ENCODE peak calls at places on chromosome 11, in eight cellular contexts. One of them, this sample, is unnamed.

GRCh38 chr11:23233075-23233474 is 372.8 kb upstream of the CCDC179 start:
- DNase-seq in K562: no peak
- DNase-seq in stomach: no peak
- DNase-seq in HCT116: no peak
- DNase-seq in breast epithelium: no peak
- DNase-seq in GM12891: no peak
- DNase-seq in spleen: no peak
- DNase-seq in endothelial cell of umbilical vein: peak; percentile 84
- DNase-seq in this sample: no peak

GRCh38 chr11:122743949-122744876 is 88.7 kb downstream of the UBASH3B start:
- DNase-seq in endothelial cell of umbilical vein: peak; percentile 82
- DNase-seq in spleen: peak; percentile 88
- DNase-seq in HCT116: no peak
- DNase-seq in stomach: peak; percentile 31
- DNase-seq in breast epithelium: no peak
- DNase-seq in K562: no peak
- DNase-seq in GM12891: peak; percentile 37
- DNase-seq in this sample: peak; percentile 32

GRCh38 chr11:70064726-70065317 is 13.3 kb upstream of the ANO1 start:
- DNase-seq in K562: no peak
- DNase-seq in GM12891: no peak
- DNase-seq in endothelial cell of umbilical vein: no peak
- DNase-seq in stomach: no peak
- DNase-seq in spleen: no peak
- DNase-seq in breast epithelium: no peak
- DNase-seq in HCT116: no peak
- DNase-seq in this sample: no peak

GRCh38 chr11:27229511-27230174 is 133.4 kb downstream of the CCDC34 start:
- DNase-seq in HCT116: no peak
- DNase-seq in GM12891: no peak
- DNase-seq in endothelial cell of umbilical vein: no peak
- DNase-seq in breast epithelium: no peak
- DNase-seq in K562: no peak
- DNase-seq in stomach: no peak
- DNase-seq in spleen: no peak
- DNase-seq in this sample: no peak

GRCh38 chr11:122682464-122682863 is 26.9 kb downstream of the UBASH3B start:
- DNase-seq in stomach: no peak
- DNase-seq in GM12891: no peak
- DNase-seq in breast epithelium: no peak
- DNase-seq in spleen: no peak
- DNase-seq in HCT116: no peak
- DNase-seq in K562: no peak
- DNase-seq in endothelial cell of umbilical vein: no peak
- DNase-seq in this sample: no peak

GRCh38 chr11:95821640-95822039 is 31.3 kb downstream of the CEP57 start:
- DNase-seq in breast epithelium: no peak
- DNase-seq in K562: no peak
- DNase-seq in stomach: no peak
- DNase-seq in GM12891: no peak
- DNase-seq in HCT116: no peak
- DNase-seq in endothelial cell of umbilical vein: no peak
- DNase-seq in spleen: no peak
- DNase-seq in this sample: no peak

GRCh38 chr11:65308281-65308891 is 6.3 kb upstream of the CDC42EP2 start:
- DNase-seq in K562: no peak
- DNase-seq in stomach: peak; percentile 40
- DNase-seq in breast epithelium: no peak
- DNase-seq in GM12891: no peak
- DNase-seq in spleen: peak; percentile 86
- DNase-seq in endothelial cell of umbilical vein: peak; percentile 58
- DNase-seq in HCT116: no peak
- DNase-seq in this sample: no peak

GRCh38 chr11:97454988-97455387 is 1065.2 kb downstream of the JRKL start:
- DNase-seq in endothelial cell of umbilical vein: peak; percentile 16
- DNase-seq in GM12891: no peak
- DNase-seq in stomach: no peak
- DNase-seq in breast epithelium: no peak
- DNase-seq in spleen: no peak
- DNase-seq in K562: no peak
- DNase-seq in HCT116: no peak
- DNase-seq in this sample: no peak

GRCh38 chr11:47391711-47392432 is 13.5 kb upstream of the SPI1 start:
- DNase-seq in spleen: peak; percentile 84
- DNase-seq in breast epithelium: no peak
- DNase-seq in stomach: no peak
- DNase-seq in GM12891: no peak
- DNase-seq in K562: no peak
- DNase-seq in endothelial cell of umbilical vein: no peak
- DNase-seq in HCT116: no peak
- DNase-seq in this sample: no peak

GRCh38 chr11:16613401-16614381 is 124.8 kb upstream of the C11orf58 start:
- DNase-seq in GM12891: peak; percentile 77
- DNase-seq in endothelial cell of umbilical vein: peak; percentile 71
- DNase-seq in stomach: peak; percentile 87
- DNase-seq in breast epithelium: peak; percentile 86
- DNase-seq in K562: peak; percentile 78
- DNase-seq in spleen: peak; percentile 90
- DNase-seq in HCT116: peak; percentile 61
- DNase-seq in this sample: peak; percentile 75

GRCh38 chr11:75549370-75549958 is 12.6 kb upstream of the SERPINH1 start:
- DNase-seq in HCT116: no peak
- DNase-seq in stomach: no peak
- DNase-seq in endothelial cell of umbilical vein: no peak
- DNase-seq in spleen: no peak
- DNase-seq in breast epithelium: no peak
- DNase-seq in GM12891: no peak
- DNase-seq in K562: no peak
- DNase-seq in this sample: no peak

GRCh38 chr11:75543808-75544207 is 18.1 kb upstream of the GDPD5 start:
- DNase-seq in spleen: no peak
- DNase-seq in endothelial cell of umbilical vein: no peak
- DNase-seq in breast epithelium: no peak
- DNase-seq in GM12891: no peak
- DNase-seq in stomach: no peak
- DNase-seq in K562: peak; percentile 68
- DNase-seq in HCT116: no peak
- DNase-seq in this sample: no peak

GRCh38 chr11:75547177-75547576 is 14.9 kb upstream of the SERPINH1 start:
- DNase-seq in endothelial cell of umbilical vein: no peak
- DNase-seq in breast epithelium: no peak
- DNase-seq in K562: peak; percentile 20
- DNase-seq in spleen: no peak
- DNase-seq in GM12891: no peak
- DNase-seq in HCT116: no peak
- DNase-seq in stomach: no peak
- DNase-seq in this sample: no peak

GRCh38 chr11:75548571-75549272 is 13.3 kb upstream of the SERPINH1 start:
- DNase-seq in endothelial cell of umbilical vein: no peak
- DNase-seq in stomach: no peak
- DNase-seq in K562: no peak
- DNase-seq in breast epithelium: no peak
- DNase-seq in GM12891: no peak
- DNase-seq in spleen: no peak
- DNase-seq in HCT116: no peak
- DNase-seq in this sample: no peak

GRCh38 chr11:75547617-75548054 is 14.4 kb upstream of the SERPINH1 start:
- DNase-seq in HCT116: no peak
- DNase-seq in GM12891: no peak
- DNase-seq in stomach: peak; percentile 74
- DNase-seq in K562: peak; percentile 85
- DNase-seq in endothelial cell of umbilical vein: peak; percentile 77
- DNase-seq in breast epithelium: no peak
- DNase-seq in spleen: no peak
- DNase-seq in this sample: peak; percentile 66
- TF ChIP-seq POLR2AphosphoS5 in HCT116: no peak
- TF ChIP-seq POLR2AphosphoS5 in GM12891: no peak
- TF ChIP-seq POLR2AphosphoS5 in stomach: no peak
- TF ChIP-seq POLR2AphosphoS5 in K562: no peak
- TF ChIP-seq POLR2AphosphoS5 in endothelial cell of umbilical vein: no peak
- TF ChIP-seq POLR2AphosphoS5 in breast epithelium: no peak
- TF ChIP-seq POLR2AphosphoS5 in spleen: peak; percentile 21
- TF ChIP-seq POLR2AphosphoS5 in this sample: no peak

GRCh38 chr11:36091256-36091811 is 147.5 kb downstream of the LDLRAD3 start:
- DNase-seq in breast epithelium: no peak
- DNase-seq in K562: peak; percentile 28
- DNase-seq in stomach: no peak
- DNase-seq in GM12891: no peak
- DNase-seq in endothelial cell of umbilical vein: peak; percentile 35
- DNase-seq in spleen: no peak
- DNase-seq in HCT116: no peak
- DNase-seq in this sample: no peak
- TF ChIP-seq POLR2AphosphoS5 in breast epithelium: no peak
- TF ChIP-seq POLR2AphosphoS5 in K562: no peak
- TF ChIP-seq POLR2AphosphoS5 in stomach: no peak
- TF ChIP-seq POLR2AphosphoS5 in GM12891: no peak
- TF ChIP-seq POLR2AphosphoS5 in endothelial cell of umbilical vein: no peak
- TF ChIP-seq POLR2AphosphoS5 in spleen: no peak
- TF ChIP-seq POLR2AphosphoS5 in HCT116: no peak
- TF ChIP-seq POLR2AphosphoS5 in this sample: no peak

GRCh38 chr11:31786996-31787685 is 24.0 kb downstream of the PAX6 start:
- DNase-seq in GM12891: no peak
- DNase-seq in K562: no peak
- DNase-seq in breast epithelium: no peak
- DNase-seq in spleen: no peak
- DNase-seq in endothelial cell of umbilical vein: no peak
- DNase-seq in HCT116: no peak
- DNase-seq in stomach: no peak
- DNase-seq in this sample: no peak
- TF ChIP-seq POLR2AphosphoS5 in GM12891: no peak
- TF ChIP-seq POLR2AphosphoS5 in K562: no peak
- TF ChIP-seq POLR2AphosphoS5 in breast epithelium: no peak
- TF ChIP-seq POLR2AphosphoS5 in spleen: no peak
- TF ChIP-seq POLR2AphosphoS5 in endothelial cell of umbilical vein: no peak
- TF ChIP-seq POLR2AphosphoS5 in HCT116: no peak
- TF ChIP-seq POLR2AphosphoS5 in stomach: no peak
- TF ChIP-seq POLR2AphosphoS5 in this sample: no peak

GRCh38 chr11:59171508-59172322 is at the start of gene DTX4:
- DNase-seq in stomach: peak; percentile 96
- DNase-seq in HCT116: peak; percentile 84
- DNase-seq in breast epithelium: peak; percentile 88
- DNase-seq in endothelial cell of umbilical vein: peak; percentile 87
- DNase-seq in K562: peak; percentile 91
- DNase-seq in spleen: peak; percentile 98
- DNase-seq in GM12891: peak; percentile 79
- DNase-seq in this sample: peak; percentile 78
- TF ChIP-seq POLR2AphosphoS5 in stomach: peak; percentile 75
- TF ChIP-seq POLR2AphosphoS5 in HCT116: peak; percentile 54
- TF ChIP-seq POLR2AphosphoS5 in breast epithelium: peak; percentile 56
- TF ChIP-seq POLR2AphosphoS5 in endothelial cell of umbilical vein: no peak
- TF ChIP-seq POLR2AphosphoS5 in K562: no peak
- TF ChIP-seq POLR2AphosphoS5 in spleen: peak; percentile 57
- TF ChIP-seq POLR2AphosphoS5 in GM12891: peak; percentile 47
- TF ChIP-seq POLR2AphosphoS5 in this sample: no peak

DNA sequence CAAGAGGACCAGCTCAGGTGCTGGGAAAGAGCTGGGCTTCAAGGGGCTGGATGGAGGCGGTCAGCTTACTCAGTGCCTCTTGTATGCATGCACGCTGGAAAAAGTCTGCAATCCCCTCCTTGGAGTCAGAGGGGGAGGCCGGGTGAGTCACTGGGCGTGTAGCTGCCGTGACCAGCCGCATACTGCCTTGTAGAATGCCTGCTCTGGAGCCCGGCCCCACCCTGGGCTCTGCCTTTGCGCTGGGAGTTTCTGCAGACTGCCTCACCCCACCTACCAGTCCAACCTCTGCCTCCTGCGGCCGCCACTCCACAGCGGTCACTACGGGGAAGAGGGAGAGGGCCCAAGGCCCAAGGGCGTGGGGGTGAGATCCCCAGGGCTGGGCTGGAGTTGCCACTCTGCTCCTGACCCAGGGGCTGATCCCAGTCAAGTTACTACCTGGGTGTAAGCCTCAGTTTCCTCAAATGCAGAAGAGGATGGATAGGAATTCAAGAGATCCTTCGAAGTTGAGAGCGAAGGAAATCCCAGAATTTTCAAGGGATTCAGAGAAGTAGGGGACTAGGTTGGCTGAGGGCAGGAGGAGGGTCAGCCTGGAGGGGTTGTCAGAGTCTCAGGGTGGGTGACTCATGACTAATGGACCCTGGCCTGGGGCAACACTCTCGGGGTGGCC is 4.1 kb downstream of the MRGPRF start:
- DNase-seq in GM12891: no peak
- DNase-seq in HCT116: peak; percentile 83
- DNase-seq in breast epithelium: no peak
- DNase-seq in K562: peak; percentile 75
- DNase-seq in spleen: peak; percentile 66
- DNase-seq in stomach: peak; percentile 79
- DNase-seq in endothelial cell of umbilical vein: peak; percentile 51
- DNase-seq in this sample: no peak
- TF ChIP-seq POLR2AphosphoS5 in GM12891: no peak
- TF ChIP-seq POLR2AphosphoS5 in HCT116: peak; percentile 71
- TF ChIP-seq POLR2AphosphoS5 in breast epithelium: peak; percentile 49
- TF ChIP-seq POLR2AphosphoS5 in K562: no peak
- TF ChIP-seq POLR2AphosphoS5 in spleen: peak; percentile 57
- TF ChIP-seq POLR2AphosphoS5 in stomach: peak; percentile 87
- TF ChIP-seq POLR2AphosphoS5 in endothelial cell of umbilical vein: no peak
- TF ChIP-seq POLR2AphosphoS5 in this sample: no peak

This sample was measured in GM12892.